ENCODE peak calls at places on chromosomes 5 and 9, in four cellular contexts. One of them, this sample, is unnamed.

GRCh38 chr9:98594551-98595160 is 114.1 kb downstream of the GABBR2 start:
- DNase-seq in K562: no peak
- DNase-seq in endothelial cell of umbilical vein: no peak
- DNase-seq in keratinocyte: no peak
- DNase-seq in this sample: no peak

GRCh38 chr5:132012385-132013005 is 1.0 kb upstream of the ACSL6 start:
- DNase-seq in endothelial cell of umbilical vein: peak; percentile 70
- DNase-seq in K562: peak; percentile 49
- DNase-seq in keratinocyte: no peak
- DNase-seq in this sample: peak; percentile 68

GRCh38 chr9:81214975-81215374 is 474.4 kb downstream of the TLE1 start:
- DNase-seq in K562: no peak
- DNase-seq in endothelial cell of umbilical vein: no peak
- DNase-seq in keratinocyte: no peak
- DNase-seq in this sample: no peak

GRCh38 chr5:137649228-137649890 is 86.5 kb downstream of the KLHL3 start:
- DNase-seq in K562: no peak
- DNase-seq in endothelial cell of umbilical vein: no peak
- DNase-seq in keratinocyte: no peak
- DNase-seq in this sample: peak; percentile 60

GRCh38 chr5:156477196-156477595 is 150.2 kb downstream of the SGCD start:
- DNase-seq in K562: no peak
- DNase-seq in keratinocyte: no peak
- DNase-seq in endothelial cell of umbilical vein: no peak
- DNase-seq in this sample: peak; percentile 32

GRCh38 chr5:52190737-52191136 is 597.0 kb upstream of the ITGA1 start:
- DNase-seq in keratinocyte: no peak
- DNase-seq in endothelial cell of umbilical vein: no peak
- DNase-seq in K562: no peak
- DNase-seq in this sample: no peak

GRCh38 chr9:96087669-96088299 is 212.3 kb downstream of the ERCC6L2 start:
- DNase-seq in keratinocyte: no peak
- DNase-seq in K562: no peak
- DNase-seq in endothelial cell of umbilical vein: no peak
- DNase-seq in this sample: no peak

GRCh38 chr9:136674786-136675349 is 12.2 kb downstream of the EGFL7 start:
- DNase-seq in K562: peak; percentile 83
- DNase-seq in keratinocyte: no peak
- DNase-seq in endothelial cell of umbilical vein: peak; percentile 87
- DNase-seq in this sample: no peak

GRCh38 chr5:108629779-108630178 is 117.9 kb upstream of the FER start:
- DNase-seq in keratinocyte: no peak
- DNase-seq in endothelial cell of umbilical vein: no peak
- DNase-seq in K562: no peak
- DNase-seq in this sample: no peak

GRCh38 chr9:130290353-130291181 is 25.0 kb downstream of the HMCN2 start:
- DNase-seq in keratinocyte: no peak
- DNase-seq in K562: no peak
- DNase-seq in endothelial cell of umbilical vein: no peak
- DNase-seq in this sample: no peak

GRCh38 chr9:112489876-112490661 is 3.4 kb downstream of the KIAA1958 start:
- DNase-seq in keratinocyte: no peak
- DNase-seq in K562: no peak
- DNase-seq in endothelial cell of umbilical vein: no peak
- DNase-seq in this sample: no peak

GRCh38 chr9:90641868-90642558 is 611 bp downstream of the DIRAS2 start:
- DNase-seq in K562: no peak
- DNase-seq in endothelial cell of umbilical vein: no peak
- DNase-seq in keratinocyte: no peak
- DNase-seq in this sample: no peak

GRCh38 chr5:30194595-30194994 is 998.9 kb upstream of the CDH6 start:
- DNase-seq in keratinocyte: no peak
- DNase-seq in K562: no peak
- DNase-seq in endothelial cell of umbilical vein: no peak
- DNase-seq in this sample: no peak

GRCh38 chr5:30197662-30198061 is 995.8 kb upstream of the CDH6 start:
- DNase-seq in keratinocyte: no peak
- DNase-seq in K562: no peak
- DNase-seq in endothelial cell of umbilical vein: no peak
- DNase-seq in this sample: no peak
- H3K4me3 ChIP-seq in keratinocyte: no peak overlapping the region
- H3K4me3 ChIP-seq in K562: no peak overlapping the region
- H3K4me3 ChIP-seq in endothelial cell of umbilical vein: no peak overlapping the region
- H3K4me3 ChIP-seq in this sample: no peak overlapping the region

GRCh38 chr5:3312299-3312698 is 283.3 kb upstream of the IRX1 start:
- DNase-seq in K562: no peak
- DNase-seq in keratinocyte: no peak
- DNase-seq in endothelial cell of umbilical vein: no peak
- DNase-seq in this sample: no peak

GRCh38 chr5:3309538-3309937 is 286.1 kb upstream of the IRX1 start:
- DNase-seq in keratinocyte: no peak
- DNase-seq in endothelial cell of umbilical vein: no peak
- DNase-seq in K562: no peak
- DNase-seq in this sample: no peak

GRCh38 chr5:3313569-3313968 is 282.1 kb upstream of the IRX1 start:
- DNase-seq in K562: no peak
- DNase-seq in keratinocyte: no peak
- DNase-seq in endothelial cell of umbilical vein: no peak
- DNase-seq in this sample: no peak

GRCh38 chr5:3310551-3311340 is 284.9 kb upstream of the IRX1 start:
- DNase-seq in keratinocyte: peak; percentile 87
- DNase-seq in K562: no peak
- DNase-seq in endothelial cell of umbilical vein: no peak
- DNase-seq in this sample: no peak

GRCh38 chr5:3311443-3311842 is 284.2 kb upstream of the IRX1 start:
- DNase-seq in K562: no peak
- DNase-seq in keratinocyte: no peak
- DNase-seq in endothelial cell of umbilical vein: no peak
- DNase-seq in this sample: no peak
- H3K9me1 ChIP-seq in K562: no peaks in the 10 kb centered on the region
- H3K9me1 ChIP-seq in keratinocyte: no peaks in the 10 kb centered on the region
- H3K9me1 ChIP-seq in endothelial cell of umbilical vein: no peaks in the 10 kb centered on the region
- H3K9me1 ChIP-seq in this sample: no peaks in the 10 kb centered on the region

DNA sequence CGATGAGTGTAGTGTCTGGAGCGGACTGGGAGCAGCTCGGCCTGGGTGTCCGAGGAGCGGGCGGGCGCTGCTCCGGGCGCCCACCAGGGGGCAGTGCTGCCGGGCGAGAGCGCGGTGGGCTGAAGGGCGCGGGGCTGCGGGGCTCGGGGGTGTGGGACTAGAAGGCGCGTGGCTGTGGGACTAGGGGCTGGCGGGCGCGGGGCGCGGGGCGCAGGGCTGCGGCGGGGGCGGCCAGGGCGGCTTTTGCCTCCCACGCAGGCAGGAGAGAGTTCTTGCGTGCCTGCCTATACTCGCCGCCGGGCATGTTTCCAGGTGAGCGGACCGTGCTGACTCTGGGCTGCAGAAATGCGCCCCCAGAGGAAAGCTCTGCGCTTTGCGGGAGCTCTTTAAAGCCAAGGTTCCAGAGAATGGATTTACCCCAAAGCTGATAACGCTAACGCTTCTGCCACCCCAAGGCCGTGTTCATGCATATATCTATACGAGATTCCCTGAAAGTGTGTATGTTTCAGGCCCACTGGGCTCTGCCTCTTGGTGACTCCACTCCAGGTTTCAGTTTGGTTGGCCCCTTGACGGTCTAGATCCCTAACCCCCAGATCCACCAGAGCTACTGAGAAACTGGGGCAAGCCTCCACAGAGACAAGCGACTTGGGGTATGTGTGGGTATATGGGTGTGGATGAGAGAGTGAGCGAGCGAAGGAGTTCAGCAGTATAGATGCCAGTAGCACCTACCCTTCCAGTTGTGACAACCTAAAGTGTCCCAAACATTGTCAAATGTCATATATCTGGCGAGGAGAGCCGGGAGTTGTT is 56.2 kb downstream of the ACER2 start:
- DNase-seq in K562: peak; percentile 83
- DNase-seq in keratinocyte: no peak
- DNase-seq in endothelial cell of umbilical vein: peak; percentile 63
- DNase-seq in this sample: peak; percentile 81
- H3K4me3 ChIP-seq in K562: peak overlapping the region; percentile 59
- H3K4me3 ChIP-seq in keratinocyte: peak overlapping the region; percentile 63
- H3K4me3 ChIP-seq in endothelial cell of umbilical vein: peak overlapping the region; percentile 19
- H3K4me3 ChIP-seq in this sample: peak overlapping the region; percentile 21

GRCh38 chr5:13643196-13643595 is 301.3 kb downstream of the DNAH5 start:
- DNase-seq in K562: no peak
- DNase-seq in keratinocyte: no peak
- DNase-seq in endothelial cell of umbilical vein: no peak
- DNase-seq in this sample: no peak

GRCh38 chr5:13643734-13644133 is 300.8 kb downstream of the DNAH5 start:
- DNase-seq in endothelial cell of umbilical vein: no peak
- DNase-seq in K562: no peak
- DNase-seq in keratinocyte: no peak
- DNase-seq in this sample: no peak

GRCh38 chr5:13653709-13654108 is 290.8 kb downstream of the DNAH5 start:
- DNase-seq in keratinocyte: no peak
- DNase-seq in endothelial cell of umbilical vein: no peak
- DNase-seq in K562: no peak
- DNase-seq in this sample: no peak

GRCh38 chr5:13648822-13649221 is 295.7 kb downstream of the DNAH5 start:
- DNase-seq in K562: no peak
- DNase-seq in endothelial cell of umbilical vein: no peak
- DNase-seq in keratinocyte: no peak
- DNase-seq in this sample: no peak
- H3K9me1 ChIP-seq in K562: no peaks in the 10 kb centered on the region
- H3K9me1 ChIP-seq in endothelial cell of umbilical vein: no peaks in the 10 kb centered on the region
- H3K9me1 ChIP-seq in keratinocyte: no peaks in the 10 kb centered on the region
- H3K9me1 ChIP-seq in this sample: no peaks in the 10 kb centered on the region

GRCh38 chr5:124980174-124980941 is 233.9 kb upstream of the ZNF608 start:
- DNase-seq in endothelial cell of umbilical vein: no peak
- DNase-seq in keratinocyte: no peak
- DNase-seq in K562: no peak
- DNase-seq in this sample: no peak
- H3K4me3 ChIP-seq in endothelial cell of umbilical vein: no peak overlapping the region
- H3K4me3 ChIP-seq in keratinocyte: no peak overlapping the region
- H3K4me3 ChIP-seq in K562: no peak overlapping the region
- H3K4me3 ChIP-seq in this sample: no peak overlapping the region

GRCh38 chr5:171738501-171738900 is 47.1 kb upstream of the SMIM23 start:
- DNase-seq in K562: no peak
- DNase-seq in endothelial cell of umbilical vein: no peak
- DNase-seq in keratinocyte: no peak
- DNase-seq in this sample: no peak
- H3K9me1 ChIP-seq in K562: no peaks in the 10 kb centered on the region
- H3K9me1 ChIP-seq in endothelial cell of umbilical vein: no peaks in the 10 kb centered on the region
- H3K9me1 ChIP-seq in keratinocyte: no peaks in the 10 kb centered on the region
- H3K9me1 ChIP-seq in this sample: no peaks in the 10 kb centered on the region

This sample was measured in IMR-90.